ENCODE peak calls at places on chromosomes 16 and 17, in seven cellular contexts. F is IMR-90; W is ovary; H is uterus; S is endodermal cell; Q is CD8-positive, alpha-beta T cell; C is MM.1S. N is an unnamed sample.

GRCh38 chr17:80477647-80478478 is 1.5 kb upstream of the NPTX1 start:
- DNase-seq in Q (no peak), F (peak; percentile 59), H (peak; percentile 59), W (peak; percentile 39), C (no peak), S (peak; percentile 93), N (no peak)

GRCh38 chr17:2309338-2310143 is 5.8 kb downstream of the SRR start:
- DNase-seq in F (peak; percentile 66), H (no peak), W (no peak), S (no peak), Q (no peak), C (no peak), N (no peak)

GRCh38 chr17:80264048-80264792 is 3.6 kb downstream of the RNF213 start:
- DNase-seq in F (no peak), C (peak; percentile 15), W (no peak), S (peak; percentile 48), H (no peak), Q (peak; percentile 49), N (no peak)

GRCh38 chr17:45131616-45132301 is 556 bp downstream of the PLCD3 start:
- DNase-seq in H (peak; percentile 67), C (no peak), Q (peak; percentile 35), W (peak; percentile 72), S (peak; percentile 95), F (no peak), N (no peak)

GRCh38 chr16:3954411-3954921 is 74.0 kb upstream of the CREBBP start:
- DNase-seq in W (no peak), F (peak; percentile 57), Q (no peak), H (no peak), C (no peak), S (no peak), N (no peak)

GRCh38 chr16:19140392-19140791 is 26.6 kb downstream of the ITPRIPL2 start:
- DNase-seq in Q (no peak), W (no peak), C (no peak), F (no peak), S (no peak), H (no peak), N (no peak)

GRCh38 chr17:21294321-21295035 is 10.0 kb downstream of the MAP2K3 start:
- DNase-seq in F (no peak), W (no peak), C (no peak), S (no peak), H (no peak), Q (no peak), N (no peak)

GRCh38 chr16:2156025-2156848 is 655 bp downstream of the TRAF7 start:
- DNase-seq in W (peak; percentile 50), Q (no peak), S (peak; percentile 73), H (peak; percentile 40), C (peak; percentile 12), F (peak; percentile 76), N (no peak)

GRCh38 chr16:79839851-79840321 is 239.3 kb upstream of the MAF start:
- DNase-seq in F (no peak), S (no peak), W (peak; percentile 54), H (peak; percentile 66), Q (no peak), C (no peak), N (no peak)

GRCh38 chr16:82755570-82756282 is 129.0 kb downstream of the CDH13 start:
- DNase-seq in C (no peak), Q (no peak), F (no peak), S (peak; percentile 56), W (no peak), H (no peak), N (no peak)

GRCh38 chr16:82751020-82751419 is 124.3 kb downstream of the CDH13 start:
- DNase-seq in F (no peak), Q (no peak), S (no peak), W (no peak), C (no peak), H (no peak), N (no peak)

GRCh38 chr16:82754716-82755513 is 128.1 kb downstream of the CDH13 start:
- DNase-seq in Q (no peak), H (no peak), F (no peak), S (no peak), C (no peak), W (no peak), N (no peak)

GRCh38 chr16:82756283-82756599 is 129.5 kb downstream of the CDH13 start:
- DNase-seq in Q (no peak), H (no peak), C (no peak), W (no peak), S (no peak), F (peak; percentile 78), N (no peak)

GRCh38 chr16:82753821-82754220 is 127.1 kb downstream of the CDH13 start:
- DNase-seq in C (no peak), Q (no peak), F (peak; percentile 76), H (no peak), W (no peak), S (no peak), N (no peak)
- H3K4me1 ChIP-seq in C (no peaks in the 10 kb centered on the region), Q (no peaks in the 10 kb centered on the region), F (peaks cover 8% of the 10 kb centered on the region), H (no peaks in the 10 kb centered on the region), W (no peaks in the 10 kb centered on the region), S (peaks cover under 1% of the 10 kb centered on the region), N (peaks cover 5% of the 10 kb centered on the region)

DNA sequence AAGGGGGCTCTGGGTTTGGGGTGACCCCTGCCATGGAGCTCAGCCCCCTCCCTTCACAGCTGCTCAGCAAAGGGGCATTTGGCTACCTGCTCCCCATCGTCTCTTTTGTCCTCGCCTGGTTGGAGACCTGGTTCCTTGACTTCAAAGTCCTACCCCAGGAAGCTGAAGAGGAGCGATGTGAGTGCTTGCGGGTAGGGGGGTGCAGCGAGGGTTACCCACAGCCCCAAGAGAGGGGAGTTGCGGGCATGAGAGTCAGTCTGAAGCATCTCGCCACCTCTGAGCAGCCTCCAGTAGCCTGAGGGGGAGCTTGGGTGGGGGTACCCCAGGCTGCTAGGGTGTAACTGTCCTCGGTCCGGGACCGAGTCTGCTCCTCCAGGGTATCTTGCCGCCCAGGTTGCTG is 6.8 kb upstream of the TCAP start:
- DNase-seq in C (no peak), S (no peak), Q (no peak), W (no peak), F (no peak), H (no peak), N (no peak)
- H3K4me1 ChIP-seq in C (no peaks in the 10 kb centered on the region), S (peaks cover 2% of the 10 kb centered on the region), Q (peaks cover 58% of the 10 kb centered on the region), W (peaks cover 3% of the 10 kb centered on the region), F (no peaks in the 10 kb centered on the region), H (no peaks in the 10 kb centered on the region), N (no peaks in the 10 kb centered on the region)

GRCh38 chr16:81650281-81650680 is 128.8 kb upstream of the PLCG2 start:
- DNase-seq in H (no peak), C (no peak), F (no peak), Q (no peak), S (no peak), W (no peak), N (no peak)
- H3K4me1 ChIP-seq in H (no peaks in the 10 kb centered on the region), C (peaks cover 27% of the 10 kb centered on the region), F (peaks cover 23% of the 10 kb centered on the region), Q (no peaks in the 10 kb centered on the region), S (peaks cover 23% of the 10 kb centered on the region), W (peaks cover 22% of the 10 kb centered on the region), N (peaks cover 18% of the 10 kb centered on the region)

DNA sequence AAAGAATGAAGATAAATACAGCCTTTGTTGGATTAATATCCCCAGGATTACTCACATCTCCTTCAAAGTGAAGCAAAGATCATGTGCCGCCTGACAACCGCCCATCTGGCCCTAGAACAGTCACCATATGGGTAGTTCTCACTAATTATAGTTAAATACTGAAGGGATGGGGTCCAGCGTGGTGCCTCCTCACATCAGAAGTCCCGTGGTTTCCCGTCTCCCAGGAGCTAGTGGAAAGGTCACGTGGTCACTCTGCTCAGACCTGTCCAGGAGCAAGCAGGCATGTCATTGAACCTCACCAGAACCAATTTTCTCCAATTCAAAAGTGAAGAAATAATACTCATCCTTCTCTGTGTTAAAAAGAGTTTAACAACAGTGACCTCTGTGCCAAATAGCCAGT is 434.5 kb downstream of the SHISA9 start:
- DNase-seq in S (no peak), Q (no peak), H (no peak), F (no peak), W (no peak), C (no peak), N (no peak)
- H3K4me1 ChIP-seq in S (peaks cover 8% of the 10 kb centered on the region), Q (no peaks in the 10 kb centered on the region), H (no peaks in the 10 kb centered on the region), F (no peaks in the 10 kb centered on the region), W (no peaks in the 10 kb centered on the region), C (no peaks in the 10 kb centered on the region), N (no peaks in the 10 kb centered on the region)

DNA sequence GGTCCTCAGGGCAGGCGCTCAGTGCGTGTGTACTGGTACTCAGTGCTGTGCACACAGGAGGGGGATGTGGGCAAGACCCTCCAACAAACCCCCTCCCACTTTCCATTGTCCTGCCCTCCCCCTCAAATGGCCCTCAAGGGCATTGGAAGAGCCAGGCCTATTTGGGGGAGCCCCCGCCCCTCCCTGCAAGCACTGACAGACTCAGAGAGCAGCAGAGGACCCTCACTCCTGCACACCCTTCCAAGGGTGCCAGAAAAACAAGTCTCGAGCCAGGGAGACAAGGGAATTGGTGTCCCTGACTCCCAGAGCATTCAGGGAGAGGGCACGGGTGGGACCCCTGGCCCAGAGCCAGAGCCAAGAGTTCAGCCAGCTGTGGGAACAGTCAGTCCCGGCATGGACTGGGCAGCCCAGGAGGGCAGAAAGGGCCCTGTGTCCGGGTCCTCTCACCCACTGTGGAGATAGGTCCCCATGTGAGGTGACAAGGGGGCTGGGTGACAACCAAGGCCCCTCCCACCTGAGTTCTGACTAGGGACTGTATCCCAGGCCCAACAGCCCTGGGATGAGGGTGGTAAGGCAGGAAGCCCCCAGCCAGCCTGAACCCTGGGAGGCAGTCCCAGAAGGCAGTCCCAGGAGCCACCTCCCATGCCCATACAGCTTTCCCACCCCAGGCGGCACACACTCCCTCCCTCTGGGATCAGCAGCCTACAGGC is 12.1 kb upstream of the KRTAP17-1 start:
- DNase-seq in H (no peak), C (no peak), Q (no peak), F (no peak), W (no peak), S (peak; percentile 18), N (no peak)
- H3K4me1 ChIP-seq in H (no peaks in the 10 kb centered on the region), C (no peaks in the 10 kb centered on the region), Q (peaks cover 57% of the 10 kb centered on the region), F (no peaks in the 10 kb centered on the region), W (peaks cover 4% of the 10 kb centered on the region), S (no peaks in the 10 kb centered on the region), N (no peaks in the 10 kb centered on the region)

GRCh38 chr17:17289701-17290100 is 8.7 kb upstream of the COPS3 start:
- DNase-seq in H (no peak), W (no peak), S (no peak), C (no peak), F (no peak), Q (no peak), N (no peak)
- H3K4me1 ChIP-seq in H (no peaks in the 10 kb centered on the region), W (no peaks in the 10 kb centered on the region), S (no peaks in the 10 kb centered on the region), C (no peaks in the 10 kb centered on the region), F (no peaks in the 10 kb centered on the region), Q (no peaks in the 10 kb centered on the region), N (no peaks in the 10 kb centered on the region)

GRCh38 chr16:24990803-24991202 is 24.4 kb downstream of the ARHGAP17 start:
- DNase-seq in H (no peak), S (no peak), W (no peak), F (no peak), C (no peak), Q (no peak), N (no peak)

GRCh38 chr16:24989417-24989978 is 25.7 kb downstream of the ARHGAP17 start:
- DNase-seq in C (no peak), S (no peak), H (no peak), F (peak; percentile 28), W (no peak), Q (no peak), N (no peak)

GRCh38 chr16:24986512-24987303 is 28.5 kb downstream of the ARHGAP17 start:
- DNase-seq in C (no peak), F (peak; percentile 88), W (peak; percentile 62), S (no peak), H (no peak), Q (no peak), N (no peak)

GRCh38 chr16:24988137-24988535 is 27.0 kb downstream of the ARHGAP17 start:
- DNase-seq in S (no peak), C (no peak), F (peak; percentile 60), H (no peak), Q (no peak), W (no peak), N (no peak)

GRCh38 chr16:24988593-24989338 is 26.4 kb downstream of the ARHGAP17 start:
- DNase-seq in H (peak; percentile 34), Q (no peak), F (peak; percentile 76), C (peak; percentile 24), W (peak; percentile 32), S (no peak), N (peak; percentile 78)
- H3K4me1 ChIP-seq in H (peaks cover 17% of the 10 kb centered on the region), Q (peaks cover 20% of the 10 kb centered on the region), F (peaks cover 41% of the 10 kb centered on the region), C (no peaks in the 10 kb centered on the region), W (peaks cover 23% of the 10 kb centered on the region), S (peaks cover 11% of the 10 kb centered on the region), N (peaks cover 46% of the 10 kb centered on the region)